ENCODE peak calls at places on chromosomes 3 and 15, in six cellular contexts. J, T, H, C, E and R are unnamed samples.

GRCh38 chr3:136893848-136894443 is 31.9 kb downstream of the NCK1 start:
- DNase-seq in J (no peak), H (no peak), C (no peak), E (peak), T (peak), R (peak)

GRCh38 chr3:173911446-173911845 is 513.9 kb downstream of the NLGN1 start:
- DNase-seq in T (no peak), H (no peak), E (no peak), C (no peak), J (no peak), R (no peak)

GRCh38 chr15:33565099-33565498 is 254.3 kb downstream of the RYR3 start:
- DNase-seq in J (no peak), H (no peak), E (no peak), C (no peak), T (peak), R (no peak)

GRCh38 chr15:74746389-74746788 is 2.3 kb upstream of the CYP1A2 start:
- DNase-seq in H (no peak), C (no peak), J (no peak), E (no peak), T (no peak), R (no peak)

GRCh38 chr3:126961191-126961790 is 21.6 kb upstream of the PLXNA1 start:
- DNase-seq in T (peak), J (no peak), H (no peak), C (no peak), E (peak), R (peak)

GRCh38 chr15:76138436-76138835 is 78.7 kb downstream of the TMEM266 start:
- DNase-seq in J (no peak), C (no peak), E (no peak), H (no peak), T (no peak), R (no peak)

GRCh38 chr3:187998611-187999010 is 155.3 kb upstream of the LPP start:
- DNase-seq in C (no peak), J (no peak), T (no peak), H (no peak), E (no peak), R (no peak)

GRCh38 chr3:140545197-140545596 is 132.7 kb upstream of the TRIM42 start:
- DNase-seq in E (peak), J (no peak), C (no peak), H (no peak), T (no peak), R (no peak)

DNA sequence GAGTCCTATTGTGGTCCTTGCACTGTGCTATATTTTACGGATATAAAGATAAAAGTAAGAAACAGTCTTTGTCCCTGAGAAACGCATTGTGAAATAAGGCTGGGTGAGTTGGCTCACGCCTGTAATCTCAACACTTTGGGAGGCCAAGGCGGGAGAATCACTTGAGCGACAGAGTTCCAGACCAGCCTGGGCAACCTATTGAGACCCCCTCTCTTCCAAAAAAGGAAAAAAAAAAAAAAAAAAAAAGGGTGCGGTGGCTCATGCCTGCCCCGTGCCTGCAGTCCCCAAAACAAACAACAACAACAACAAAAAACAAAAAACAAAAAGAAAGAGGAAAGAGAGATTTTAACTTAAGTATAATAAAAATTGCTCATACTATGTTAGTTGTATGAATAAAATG is 555 bp upstream of the FNDC3B start:
- DNase-seq in C (peak), T (peak), E (no peak), H (no peak), J (no peak), R (peak)
- H2AFZ ChIP-seq in C (no peak), T (peak), E (no peak), H (no peak), J (peak), R (no peak)

DNA sequence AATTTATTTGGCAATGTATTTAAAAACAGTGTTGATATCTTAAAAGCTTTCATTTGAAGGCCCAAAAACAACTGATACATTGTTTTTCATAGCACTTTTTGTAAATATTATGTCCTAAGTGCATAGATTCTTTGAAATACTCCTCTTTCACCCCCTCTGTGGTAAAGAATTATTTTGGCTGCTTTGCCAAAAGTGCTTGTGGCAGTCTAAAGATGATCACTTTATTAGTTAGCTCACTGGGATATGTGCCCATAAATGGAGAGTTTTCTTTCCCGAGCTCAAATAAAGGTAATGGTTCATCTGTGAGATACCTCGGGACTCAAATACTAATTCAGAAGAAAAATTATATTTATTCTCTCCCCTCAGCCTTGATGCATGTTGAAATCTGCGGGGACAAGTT is 16.7 kb downstream of the AKAP13 start:
- DNase-seq in E (no peak), H (no peak), C (no peak), J (no peak), T (no peak), R (no peak)
- H2BK5ac ChIP-seq in E (no peak), H (no peak), C (no peak), J (no peak), T (no peak), R (no peak)

DNA sequence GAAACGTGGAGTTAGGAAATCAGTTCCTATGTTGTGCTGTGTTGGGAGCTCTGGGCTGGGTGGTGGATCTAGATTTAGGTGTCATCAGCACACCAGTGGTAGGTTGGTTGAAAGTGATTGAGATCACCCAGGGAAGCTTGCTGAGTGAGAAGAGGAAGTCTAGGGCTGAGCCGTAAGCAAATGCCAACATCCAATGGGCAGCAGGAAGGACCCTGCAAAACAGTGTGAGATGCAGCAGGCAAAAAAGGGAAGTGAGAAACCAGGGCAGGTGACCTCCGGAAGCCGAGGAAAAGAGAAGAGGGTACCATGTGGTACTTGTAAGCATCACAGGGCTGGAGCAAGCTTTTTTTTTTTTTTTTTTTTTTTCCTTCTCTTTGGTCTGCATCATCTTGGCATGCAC is 15.9 kb upstream of the COPG1 start:
- DNase-seq in E (peak), T (no peak), C (no peak), H (no peak), J (no peak), R (no peak)
- H2AFZ ChIP-seq in E (no peak), T (no peak), C (no peak), H (peak), J (no peak), R (no peak)

DNA sequence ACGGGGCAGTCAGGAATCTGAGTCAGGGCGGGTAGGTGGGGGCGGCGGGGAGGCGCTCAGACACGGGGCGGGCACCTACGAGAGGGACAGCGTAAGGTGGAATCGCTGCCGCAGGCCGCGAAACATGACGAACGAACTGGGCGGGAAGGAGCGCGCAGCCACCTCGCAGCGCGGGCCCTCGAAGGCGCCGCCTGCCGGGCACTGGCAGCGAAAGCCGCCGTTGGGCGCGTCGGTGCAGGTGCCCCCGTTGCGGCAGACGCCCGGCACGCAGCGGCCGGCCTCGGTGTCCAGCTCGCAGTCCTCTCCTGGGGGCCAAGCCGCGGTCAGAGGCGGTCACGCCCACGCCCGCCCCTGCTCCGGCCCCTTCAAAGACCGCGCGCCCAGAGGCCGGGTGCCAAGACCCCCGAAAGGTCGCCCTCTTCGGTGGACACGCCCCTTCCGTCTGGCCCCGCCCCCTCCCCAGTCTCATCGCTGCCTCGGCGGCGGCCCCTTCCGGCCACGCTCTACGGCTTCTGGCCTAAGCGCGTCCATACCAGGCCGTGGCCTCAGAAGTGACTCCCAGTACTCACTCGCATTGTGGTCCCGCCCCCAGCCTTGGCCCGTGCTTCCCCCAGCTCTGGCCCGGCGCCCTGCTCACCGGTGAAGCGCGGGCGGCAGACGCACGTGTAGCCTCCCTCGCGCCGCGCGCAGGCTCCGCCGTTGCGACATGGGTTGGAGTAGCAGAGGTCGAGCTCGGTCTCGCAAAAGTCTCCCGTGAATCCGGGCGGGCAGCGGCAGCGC is 6.4 kb downstream of the CELSR3 start:
- DNase-seq in C (peak), T (peak), H (peak), J (peak), E (peak), R (peak)
- H2BK5ac ChIP-seq in C (no peak), T (no peak), H (peak), J (peak), E (no peak), R (no peak)

GRCh38 chr3:42803800-42804112 is 534 bp downstream of the HIGD1A start:
- DNase-seq in C (peak), T (no peak), E (peak), J (peak), H (no peak), R (no peak)
- H2AFZ ChIP-seq in C (no peak), T (peak), E (peak), J (peak), H (peak), R (no peak)

GRCh38 chr15:61172325-61172724 is 56.8 kb downstream of the RORA start:
- DNase-seq in J (no peak), T (no peak), E (no peak), C (no peak), H (no peak), R (no peak)

GRCh38 chr15:61169904-61170695 is 59.0 kb downstream of the RORA start:
- DNase-seq in E (no peak), T (no peak), H (no peak), C (no peak), J (no peak), R (no peak)

GRCh38 chr15:61169275-61169903 is 59.7 kb downstream of the RORA start:
- DNase-seq in H (no peak), E (no peak), C (no peak), J (no peak), T (no peak), R (no peak)

GRCh38 chr15:61173899-61174689 is 55.0 kb downstream of the RORA start:
- DNase-seq in J (no peak), H (no peak), E (no peak), T (no peak), C (no peak), R (peak)

DNA sequence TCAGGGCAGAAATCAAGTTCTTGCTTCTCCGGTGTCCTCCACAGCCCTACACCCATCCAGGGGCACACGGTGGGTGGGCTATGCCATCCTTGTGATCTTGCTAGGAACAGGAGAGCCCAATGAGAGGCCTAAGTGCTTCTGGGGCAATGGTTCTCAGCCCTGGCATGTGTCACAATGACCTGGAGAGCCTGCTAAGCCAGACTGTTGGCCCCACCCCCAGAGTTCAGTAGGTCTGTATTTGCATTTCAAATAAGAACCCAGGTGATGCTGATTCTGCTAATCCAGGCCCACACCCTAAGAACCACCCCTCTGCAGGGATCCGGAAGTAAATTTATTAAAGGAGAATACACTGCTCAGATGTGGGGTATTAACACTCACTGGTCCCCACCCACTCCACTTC is 57.9 kb downstream of the RORA start:
- DNase-seq in T (no peak), J (no peak), E (no peak), C (peak), H (no peak), R (no peak)
- H2BK5ac ChIP-seq in T (no peak), J (no peak), E (no peak), C (no peak), H (peak), R (no peak)

DNA sequence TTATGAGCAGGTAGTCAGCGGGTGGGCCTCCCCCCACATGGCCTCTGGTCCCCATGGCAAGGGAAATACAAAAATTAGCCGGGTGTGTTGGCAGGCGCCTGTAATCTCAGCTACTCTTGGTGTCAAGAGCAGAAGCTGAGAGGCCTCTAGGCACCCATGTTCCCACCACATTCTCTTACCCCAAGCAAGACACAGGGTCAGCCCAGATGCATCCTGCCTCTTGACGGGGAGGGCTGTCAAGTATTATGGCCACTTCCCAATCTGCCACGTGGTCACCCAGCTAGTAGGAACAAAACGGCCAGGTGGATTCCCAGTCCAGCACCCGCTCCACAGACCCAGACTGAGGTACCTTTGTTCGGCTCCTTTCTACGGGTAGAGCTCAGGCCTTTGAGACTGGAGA is 16.2 kb upstream of the SLC6A6 start:
- DNase-seq in J (no peak), E (no peak), T (no peak), C (no peak), H (no peak), R (no peak)
- H2AFZ ChIP-seq in J (no peak), E (no peak), T (no peak), C (no peak), H (no peak), R (no peak)

DNA sequence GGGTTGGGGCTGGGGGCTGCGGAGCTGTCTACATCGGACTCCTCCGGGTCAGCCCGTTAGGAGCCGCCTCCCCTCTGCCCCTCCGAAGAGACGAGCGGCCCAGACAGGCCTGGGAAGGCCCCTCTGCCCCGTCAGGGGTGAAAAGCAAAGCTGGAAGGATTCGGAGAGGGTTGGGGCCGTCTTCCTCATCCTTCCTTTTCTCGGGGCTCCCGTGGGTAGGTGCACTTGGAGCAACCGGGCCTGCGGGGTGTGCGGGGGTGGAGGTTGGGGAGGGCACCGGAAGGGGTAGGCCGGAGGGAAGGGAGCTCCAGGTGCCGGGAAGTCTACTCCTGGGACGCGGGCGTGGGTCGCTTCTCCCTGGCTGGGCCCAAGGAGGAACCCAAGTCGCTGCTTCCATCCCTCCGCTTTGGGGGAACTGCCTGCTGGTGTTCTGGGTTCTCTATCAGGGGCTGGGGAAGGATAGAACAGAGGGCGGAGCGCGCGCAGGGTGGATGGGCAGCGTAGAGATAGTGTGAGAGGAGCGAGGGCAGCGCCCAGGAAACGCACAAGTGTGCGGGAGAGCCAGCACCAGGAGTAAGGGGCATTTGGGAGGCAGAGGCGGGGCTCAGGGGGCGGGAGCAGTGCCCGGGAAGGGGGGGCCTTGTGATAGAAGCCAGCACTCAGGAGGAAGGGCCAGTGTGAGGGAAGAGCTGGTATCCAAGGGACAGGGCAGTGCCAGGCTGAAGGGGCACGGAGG is 590 bp downstream of the POLR2H start:
- DNase-seq in E (peak), H (peak), C (peak), J (no peak), T (peak), R (no peak)
- H2BK5ac ChIP-seq in E (peak), H (peak), C (no peak), J (peak), T (peak), R (peak)

GRCh38 chr3:44848634-44849033 is 13.1 kb upstream of the TMEM42 start:
- DNase-seq in E (no peak), H (no peak), J (no peak), C (no peak), T (no peak), R (no peak)

GRCh38 chr3:44842376-44842775 is 19.3 kb upstream of the TMEM42 start:
- DNase-seq in E (no peak), J (no peak), C (no peak), H (no peak), T (no peak), R (no peak)

GRCh38 chr3:44845528-44846520 is 15.9 kb upstream of the TMEM42 start:
- DNase-seq in E (peak), J (no peak), T (peak), H (no peak), C (no peak), R (peak)
- H2AFZ ChIP-seq in E (no peak), J (no peak), T (no peak), H (no peak), C (no peak), R (no peak)